ENCODE peak calls at places on chromosomes 12 and 14, in eight cellular contexts. W is CD4-positive, alpha-beta memory T cell; B is ACHN; G is AG04450; K is D721Med; H is stimulated activated CD8-positive, alpha-beta memory T cell treated with anti-CD3 and anti-CD28 coated beads, Interleukin-12 subunit alpha, Interleukin-12 subunit beta, amount 100 ng/mL, for 4 hours; Q is HFFc6; C is GM12865. J is an unnamed sample.

GRCh38 chr12:32568241-32568640 is 110.9 kb upstream of the DNM1L start:
- DNase-seq in C (no peak), G (peak), H (no peak), Q (peak), W (no peak), B (peak), K (no peak), J (no peak)

GRCh38 chr14:33848706-33849454 is 102.0 kb downstream of the EGLN3 start:
- DNase-seq in C (peak), W (no peak), B (peak), G (no peak), Q (peak), H (no peak), K (peak), J (no peak)

GRCh38 chr14:79186523-79186922 is 1016.4 kb downstream of the NRXN3 start:
- DNase-seq in B (no peak), Q (no peak), W (no peak), K (no peak), C (no peak), H (no peak), G (no peak), J (no peak)

GRCh38 chr14:101201535-101202125 is 298.1 kb upstream of the RTL1 start:
- DNase-seq in K (no peak), G (no peak), C (no peak), W (no peak), B (no peak), Q (no peak), H (no peak), J (no peak)

GRCh38 chr14:75188520-75189267 is 12.3 kb upstream of the TMED10 start:
- DNase-seq in B (no peak), K (no peak), H (no peak), Q (no peak), G (no peak), W (no peak), C (peak), J (no peak)

GRCh38 chr14:20610002-20610765 is 19.0 kb upstream of the RNASE12 start:
- DNase-seq in B (peak), C (peak), G (peak), H (no peak), K (no peak), Q (peak), W (peak), J (peak)

GRCh38 chr12:22415342-22416309 is 81.1 kb upstream of the ST8SIA1 start:
- DNase-seq in K (no peak), Q (peak), W (no peak), B (no peak), C (no peak), G (no peak), H (no peak), J (no peak)

GRCh38 chr14:22972313-22972930 is 9.9 kb downstream of the AJUBA start:
- DNase-seq in K (no peak), W (no peak), Q (no peak), B (no peak), G (no peak), H (no peak), C (no peak), J (no peak)

GRCh38 chr12:13173537-13173936 is 23.0 kb upstream of the EMP1 start:
- DNase-seq in Q (peak), W (no peak), H (no peak), K (no peak), B (peak), C (peak), G (peak), J (no peak)

J was measured in CD4-positive, CD25-positive, alpha-beta regulatory T cell.